ENCODE peak calls at places on chromosomes 7 and 10, in five cellular contexts. S is Calu3, U is left cardiac atrium, I is AG08395, P is PC-3. G is an unnamed sample.

GRCh38 chr10:60704480-60704879 is 73.8 kb upstream of the CDK1 start:
- DNase-seq in S (no peak), U (no peak), I (no peak), P (no peak), G (no peak)

GRCh38 chr7:87216701-87217508 is 2.6 kb downstream of the TMEM243 start:
- DNase-seq in S (no peak), U (no peak), I (no peak), P (no peak), G (no peak)

GRCh38 chr10:132946311-132946710 is 3.9 kb upstream of the CFAP46 start:
- DNase-seq in S (no peak), U (no peak), I (no peak), P (no peak), G (no peak)

GRCh38 chr10:132793213-132793612 is 7.3 kb upstream of the NKX6-2 start:
- DNase-seq in S (no peak), U (no peak), I (no peak), P (no peak), G (no peak)

GRCh38 chr10:30000802-30001571 is 58.4 kb downstream of the JCAD start:
- DNase-seq in S (peak), U (peak), I (peak), P (peak), G (peak)

GRCh38 chr7:10122573-10123100 is 851.0 kb upstream of the PHF14 start:
- DNase-seq in S (no peak), U (peak), I (no peak), P (no peak), G (no peak)

GRCh38 chr10:102782698-102783540 is 39.2 kb downstream of the WBP1L start:
- DNase-seq in S (no peak), U (peak), I (peak), P (no peak), G (peak)

GRCh38 chr7:106187613-106188350 is 75.7 kb upstream of the SYPL1 start:
- DNase-seq in S (no peak), U (no peak), I (no peak), P (peak), G (no peak)

GRCh38 chr7:55185321-55185802 is 166.5 kb downstream of the EGFR start:
- DNase-seq in S (no peak), U (no peak), I (no peak), P (peak), G (no peak)

GRCh38 chr10:127496045-127496444 is 53.1 kb upstream of the NPS start:
- DNase-seq in S (no peak), U (no peak), I (no peak), P (no peak), G (no peak)

GRCh38 chr10:132832186-132832983 is 46.4 kb upstream of the NKX6-2 start:
- DNase-seq in S (no peak), U (no peak), I (no peak), P (no peak), G (no peak)

GRCh38 chr10:75312440-75312839 is 76.7 kb upstream of the COMTD1 start:
- DNase-seq in S (no peak), U (no peak), I (no peak), P (no peak), G (no peak)

GRCh38 chr10:112914288-112914952 is 35.6 kb upstream of the TCF7L2 start:
- DNase-seq in S (no peak), U (no peak), I (no peak), P (peak), G (no peak)